ENCODE peak calls at places on chromosomes 11 and 22, in seven cellular contexts. M, G, L, T, N, R and D are unnamed samples.

GRCh38 chr22:29108137-29108536 is 35.3 kb downstream of the KREMEN1 start:
- DNase-seq in M (no peak), G (no peak), L (no peak), T (no peak), N (no peak), R (no peak), D (no peak)

GRCh38 chr22:44459041-44459440 is 39.0 kb downstream of the RTL6 start:
- DNase-seq in M (no peak), G (no peak), L (no peak), T (no peak), N (no peak), R (no peak), D (no peak)

GRCh38 chr11:61162092-61162935 is 1.1 kb upstream of the VPS37C start:
- DNase-seq in M (no peak), G (peak), L (no peak), T (no peak), N (no peak), R (no peak), D (peak)

GRCh38 chr11:24093410-24093809 is 403.4 kb upstream of the LUZP2 start:
- DNase-seq in M (no peak), G (no peak), L (no peak), T (no peak), N (no peak), R (no peak), D (no peak)

GRCh38 chr11:2701230-2701629 is 1.4 kb upstream of the KCNQ1OT1 start:
- DNase-seq in M (no peak), G (no peak), L (no peak), T (no peak), N (no peak), R (no peak), D (no peak)

GRCh38 chr11:111589114-111589513 is 13.1 kb upstream of the SIK2 start:
- DNase-seq in M (no peak), G (no peak), L (no peak), T (no peak), N (no peak), R (no peak), D (no peak)

GRCh38 chr11:100404907-100405306 is 282.2 kb upstream of the ARHGAP42 start:
- DNase-seq in M (no peak), G (peak), L (no peak), T (no peak), N (no peak), R (no peak), D (no peak)

GRCh38 chr11:129248618-129249017 is 56.5 kb upstream of the ARHGAP32 start:
- DNase-seq in M (no peak), G (no peak), L (peak), T (no peak), N (no peak), R (no peak), D (no peak)

GRCh38 chr11:65489061-65489705 is 9.7 kb upstream of the MALAT1 start:
- DNase-seq in M (peak), G (peak), L (no peak), T (no peak), N (no peak), R (no peak), D (peak)

GRCh38 chr11:111718436-111719325 is 47.5 kb downstream of the PPP2R1B start:
- DNase-seq in M (no peak), G (no peak), L (peak), T (no peak), N (no peak), R (no peak), D (no peak)

GRCh38 chr22:33902073-33902472 is 18.2 kb downstream of the LARGE1 start:
- DNase-seq in M (no peak), G (no peak), L (no peak), T (no peak), N (no peak), R (no peak), D (no peak)

GRCh38 chr11:23723861-23724260 is 773.0 kb upstream of the LUZP2 start:
- DNase-seq in M (no peak), G (no peak), L (no peak), T (no peak), N (no peak), R (no peak), D (no peak)

GRCh38 chr22:28123989-28124766 is 205.1 kb upstream of the PITPNB start:
- DNase-seq in M (no peak), G (no peak), L (no peak), T (no peak), N (no peak), R (no peak), D (no peak)

GRCh38 chr11:133964356-133964755 is 7.6 kb upstream of the IGSF9B start:
- DNase-seq in M (no peak), G (no peak), L (no peak), T (no peak), N (no peak), R (no peak), D (no peak)

GRCh38 chr11:78783301-78783700 is 208.6 kb upstream of the NARS2 start:
- DNase-seq in M (no peak), G (peak), L (no peak), T (no peak), N (no peak), R (no peak), D (no peak)

GRCh38 chr22:23538502-23538860 is 41.6 kb downstream of the IGLL1 start:
- DNase-seq in M (no peak), G (no peak), L (no peak), T (no peak), N (no peak), R (no peak), D (no peak)

GRCh38 chr11:12189543-12190235 is 79.3 kb downstream of the MICAL2 start:
- DNase-seq in M (no peak), G (no peak), L (no peak), T (no peak), N (no peak), R (no peak), D (no peak)

GRCh38 chr11:117610045-117610444 is 187.0 kb downstream of the DSCAML1 start:
- DNase-seq in M (no peak), G (no peak), L (no peak), T (no peak), N (no peak), R (no peak), D (no peak)

GRCh38 chr11:70440206-70440605 is 41.9 kb downstream of the CTTN start:
- DNase-seq in M (no peak), G (no peak), L (no peak), T (no peak), N (no peak), R (no peak), D (no peak)

GRCh38 chr22:46038516-46039430 is 61.8 kb upstream of the WNT7B start:
- DNase-seq in M (no peak), G (peak), L (no peak), T (no peak), N (no peak), R (no peak), D (no peak)

GRCh38 chr11:83663446-83663845 is 377.3 kb upstream of the CCDC90B start:
- DNase-seq in M (no peak), G (no peak), L (no peak), T (no peak), N (no peak), R (no peak), D (peak)

GRCh38 chr11:1345752-1346513 is 36.5 kb upstream of the TOLLIP start:
- DNase-seq in M (no peak), G (no peak), L (no peak), T (no peak), N (no peak), R (no peak), D (no peak)

GRCh38 chr11:112993808-112994207 is 32.6 kb downstream of the NCAM1 start:
- DNase-seq in M (no peak), G (no peak), L (no peak), T (no peak), N (no peak), R (no peak), D (no peak)

GRCh38 chr22:43226368-43226979 is 39.5 kb upstream of the TTLL12 start:
- DNase-seq in M (no peak), G (peak), L (no peak), T (no peak), N (peak), R (no peak), D (no peak)

GRCh38 chr22:47030881-47031627 is 268.6 kb downstream of the TBC1D22A start:
- DNase-seq in M (no peak), G (no peak), L (no peak), T (no peak), N (no peak), R (no peak), D (no peak)

GRCh38 chr11:117328414-117329010 is 858 bp downstream of the CEP164 start:
- DNase-seq in M (no peak), G (no peak), L (no peak), T (no peak), N (no peak), R (peak), D (peak)

GRCh38 chr22:50010676-50011446 is 1.7 kb downstream of the IL17REL start:
- DNase-seq in M (no peak), G (no peak), L (no peak), T (peak), N (no peak), R (no peak), D (no peak)

GRCh38 chr11:86608251-86608799 is 64.1 kb downstream of the ME3 start:
- DNase-seq in M (peak), G (peak), L (peak), T (no peak), N (peak), R (peak), D (no peak)

GRCh38 chr11:71525938-71526495 is 1.1 kb upstream of the KRTAP5-7 start:
- DNase-seq in M (no peak), G (no peak), L (no peak), T (no peak), N (no peak), R (no peak), D (no peak)

GRCh38 chr22:42300286-42301071 is 30.0 kb upstream of the TCF20 start:
- DNase-seq in M (no peak), G (peak), L (no peak), T (no peak), N (no peak), R (no peak), D (no peak)

GRCh38 chr11:70000228-70000627 is 77.9 kb upstream of the ANO1 start:
- DNase-seq in M (no peak), G (no peak), L (no peak), T (no peak), N (no peak), R (no peak), D (no peak)

GRCh38 chr11:76445122-76446084 is 585 bp downstream of the EMSY start:
- DNase-seq in M (peak), G (peak), L (peak), T (peak), N (peak), R (peak), D (peak)

GRCh38 chr22:25196326-25196725 is 3.3 kb upstream of the CRYBB3 start:
- DNase-seq in M (no peak), G (no peak), L (no peak), T (no peak), N (no peak), R (no peak), D (no peak)
- TF ChIP-seq CTCF in M (no peak), G (no peak), L (no peak), T (no peak), N (no peak), R (no peak), D (no peak)

DNA sequence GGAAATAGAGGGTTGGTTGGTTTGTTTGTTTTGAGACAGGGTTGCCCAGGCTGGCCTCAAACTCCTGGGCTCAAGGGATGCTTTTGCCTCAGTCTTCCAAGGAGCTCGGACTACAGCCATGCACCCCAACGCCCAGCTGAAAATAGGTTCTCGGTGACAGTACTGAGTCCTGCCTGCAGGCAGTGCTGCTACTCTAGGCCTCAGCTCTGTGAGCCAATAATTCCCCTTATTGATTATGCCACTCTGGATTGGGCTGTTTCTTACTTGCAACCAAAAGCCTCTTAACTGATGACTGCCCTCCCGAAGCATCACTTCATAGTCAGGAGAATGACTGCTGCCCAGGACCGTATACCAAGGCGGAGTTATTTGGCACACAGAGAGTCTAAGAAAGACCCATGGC is 1.2 kb upstream of the C11orf16 start:
- DNase-seq in M (no peak), G (peak), L (no peak), T (no peak), N (no peak), R (no peak), D (no peak)
- TF ChIP-seq CTCF in M (no peak), G (peak), L (no peak), T (no peak), N (no peak), R (no peak), D (peak)

DNA sequence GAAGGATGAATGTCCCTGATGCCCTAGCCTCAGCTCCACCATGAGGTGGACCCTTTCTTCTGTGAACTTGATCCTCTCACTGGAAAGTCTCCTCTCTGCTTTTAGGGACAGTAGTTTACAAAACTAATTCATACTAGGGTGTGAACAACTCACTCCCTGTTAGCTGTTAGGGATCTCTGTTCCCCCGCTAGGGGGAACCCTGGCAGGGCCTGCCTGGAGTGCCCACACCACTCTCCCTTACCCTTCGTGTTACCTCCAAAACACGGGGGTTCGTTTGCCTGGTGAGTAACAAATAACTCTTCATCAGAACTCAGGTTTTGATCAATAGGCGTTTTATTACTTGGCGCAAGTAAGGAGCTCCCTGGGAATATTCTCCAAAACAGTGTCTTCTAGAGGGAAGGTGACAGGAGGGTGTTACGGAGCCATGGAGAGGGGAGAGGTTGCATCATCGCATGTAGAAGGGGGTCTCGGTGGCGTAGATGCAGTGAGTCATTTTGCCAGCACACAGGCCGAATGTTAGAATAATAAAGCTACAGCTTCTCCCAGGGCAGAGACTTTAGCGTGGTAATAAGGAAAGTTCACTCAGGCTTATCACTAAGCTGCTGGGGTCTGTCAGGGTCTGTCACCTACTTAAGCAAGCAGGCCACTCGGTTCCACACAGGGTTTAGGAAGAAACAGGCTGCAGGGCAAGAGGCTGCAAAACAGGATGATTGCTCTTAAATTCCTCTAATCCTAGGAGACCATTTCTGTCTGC is 45.8 kb downstream of the C11orf96 start:
- DNase-seq in M (no peak), G (no peak), L (no peak), T (no peak), N (no peak), R (peak), D (no peak)
- TF ChIP-seq CTCF in M (no peak), G (peak), L (peak), T (no peak), N (no peak), R (peak), D (no peak)

GRCh38 chr11:30432716-30433115 is 109.8 kb downstream of the ARL14EP start:
- DNase-seq in M (no peak), G (no peak), L (no peak), T (no peak), N (no peak), R (no peak), D (no peak)

GRCh38 chr11:30433831-30434230 is 110.9 kb downstream of the ARL14EP start:
- DNase-seq in M (no peak), G (no peak), L (no peak), T (no peak), N (no peak), R (peak), D (no peak)

GRCh38 chr11:30431127-30431814 is 108.4 kb downstream of the ARL14EP start:
- DNase-seq in M (no peak), G (no peak), L (no peak), T (no peak), N (no peak), R (no peak), D (no peak)

GRCh38 chr11:30429550-30429949 is 106.6 kb downstream of the ARL14EP start:
- DNase-seq in M (no peak), G (no peak), L (no peak), T (no peak), N (no peak), R (no peak), D (no peak)

GRCh38 chr11:30432177-30432576 is 109.3 kb downstream of the ARL14EP start:
- DNase-seq in M (no peak), G (no peak), L (no peak), T (no peak), N (no peak), R (no peak), D (no peak)
- TF ChIP-seq CTCF in M (no peak), G (no peak), L (no peak), T (no peak), N (no peak), R (no peak), D (no peak)

GRCh38 chr22:25777870-25778269 is 35.9 kb downstream of the MYO18B start:
- DNase-seq in M (no peak), G (no peak), L (peak), T (no peak), N (peak), R (peak), D (no peak)
- TF ChIP-seq CTCF in M (peak), G (peak), L (peak), T (no peak), N (peak), R (peak), D (peak)

GRCh38 chr11:115869780-115870431 is 365.7 kb upstream of the CADM1 start:
- DNase-seq in M (no peak), G (peak), L (no peak), T (peak), N (no peak), R (no peak), D (no peak)
- TF ChIP-seq CTCF in M (peak), G (peak), L (peak), T (no peak), N (peak), R (peak), D (peak)

GRCh38 chr11:43802509-43802908 is 78.1 kb upstream of the ALKBH3 start:
- DNase-seq in M (no peak), G (no peak), L (no peak), T (no peak), N (no peak), R (no peak), D (no peak)
- TF ChIP-seq CTCF in M (no peak), G (peak), L (peak), T (no peak), N (peak), R (peak), D (peak)